ENCODE peak calls at places on chromosome 19, in nine cellular contexts. D is lower lobe of right lung, P is left ventricle myocardium inferior, Q is pancreas, I is Peyer's patch, H is heart left ventricle, K is DND-41, R is uterus, S is thoracic aorta. N is an unnamed sample. For H3K4me1, the result is how much of the 10 kb centered on the place peaks cover.

GRCh38 chr19:16180611-16181010 is 4.6 kb upstream of the FAM32A start:
- DNase-seq in D (no peak), P (no peak), Q (no peak), I (no peak), H (no peak), K (no peak), R (no peak), S (no peak), N (no peak)

GRCh38 chr19:33171916-33172359 is 22.2 kb upstream of the LRP3 start:
- DNase-seq in D (no peak), P (no peak), Q (no peak), I (no peak), H (no peak), K (no peak), R (no peak), S (no peak), N (no peak)

GRCh38 chr19:47253467-47253881 is 2.9 kb upstream of the CCDC9 start:
- DNase-seq in D (no peak), P (no peak), Q (no peak), I (no peak), H (no peak), K (no peak), R (no peak), S (no peak), N (no peak)

GRCh38 chr19:34598217-34599155 is 78.5 kb downstream of the SCGB2B2 start:
- DNase-seq in D (no peak), P (peak), Q (peak), I (no peak), H (no peak), K (no peak), R (no peak), S (no peak), N (no peak)

GRCh38 chr19:8511573-8512101 is 2.3 kb downstream of the ZNF414 start:
- DNase-seq in D (no peak), P (no peak), Q (no peak), I (no peak), H (no peak), K (no peak), R (no peak), S (no peak), N (no peak)

GRCh38 chr19:33519416-33519815 is 2.2 kb downstream of the PEPD start:
- DNase-seq in D (no peak), P (no peak), Q (no peak), I (no peak), H (no peak), K (no peak), R (no peak), S (no peak), N (no peak)

GRCh38 chr19:35470128-35470527 is 20.1 kb downstream of the KRTDAP start:
- DNase-seq in D (no peak), P (no peak), Q (no peak), I (no peak), H (no peak), K (no peak), R (no peak), S (no peak), N (no peak)

GRCh38 chr19:57245959-57246358 is 5.5 kb downstream of the ZNF805 start:
- DNase-seq in D (no peak), P (no peak), Q (no peak), I (no peak), H (no peak), K (no peak), R (no peak), S (no peak), N (no peak)

GRCh38 chr19:27955484-27955883 is 1257.5 kb downstream of the UQCRFS1 start:
- DNase-seq in D (no peak), P (no peak), Q (no peak), I (no peak), H (no peak), K (no peak), R (no peak), S (no peak), N (no peak)

GRCh38 chr19:31054430-31054829 is 294.8 kb downstream of the TSHZ3 start:
- DNase-seq in D (no peak), P (peak), Q (no peak), I (no peak), H (peak), K (peak), R (no peak), S (no peak), N (peak)
- TF ChIP-seq CTCF in D (peak), P (peak), Q (no peak), I (no peak), H (peak), K (peak), R (no peak), S (no peak), N (no peak)

GRCh38 chr19:45576682-45577081 is 7.9 kb downstream of the OPA3 start:
- DNase-seq in D (no peak), P (no peak), Q (no peak), I (no peak), H (no peak), K (no peak), R (no peak), S (no peak), N (no peak)
- H3K4me3 ChIP-seq in D (no peak), P (no peak), Q (no peak), I (no peak), H (no peak), K (no peak), R (no peak), S (no peak), N (no peak)

GRCh38 chr19:44752816-44753618 is 4.5 kb downstream of the BCL3 start:
- DNase-seq in D (peak), P (peak), Q (peak), I (peak), H (peak), K (peak), R (peak), S (peak), N (peak)

GRCh38 chr19:44752123-44752815 is 3.8 kb downstream of the BCL3 start:
- DNase-seq in D (no peak), P (no peak), Q (no peak), I (no peak), H (no peak), K (no peak), R (no peak), S (no peak), N (no peak)

GRCh38 chr19:44754743-44755066 is 6.2 kb downstream of the BCL3 start:
- DNase-seq in D (no peak), P (no peak), Q (no peak), I (no peak), H (no peak), K (no peak), R (no peak), S (no peak), N (no peak)

GRCh38 chr19:44753932-44754742 is 5.6 kb downstream of the BCL3 start:
- DNase-seq in D (peak), P (peak), Q (peak), I (peak), H (peak), K (peak), R (peak), S (peak), N (peak)

DNA sequence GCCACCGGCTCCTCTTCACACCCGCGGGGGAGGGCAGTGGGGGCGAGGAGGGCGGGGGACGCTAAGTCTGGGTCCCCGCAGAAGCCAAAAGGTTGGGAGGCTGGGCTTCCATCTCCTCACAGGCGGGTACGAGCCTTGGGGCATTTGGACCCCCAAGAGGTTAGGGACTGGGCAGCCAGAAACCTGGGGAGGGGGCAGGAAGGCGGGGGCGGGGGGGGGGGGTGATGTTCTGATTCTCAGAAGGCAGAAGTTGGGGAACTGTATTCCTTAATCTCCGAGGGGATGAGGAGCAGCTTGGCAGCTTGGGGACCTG is 5.1 kb downstream of the BCL3 start:
- DNase-seq in D (no peak), P (no peak), Q (no peak), I (no peak), H (no peak), K (no peak), R (no peak), S (no peak), N (no peak)
- H3K4me1 ChIP-seq in D (half or more), P (half or more), Q (under half), I (under half), H (under half), K (under half), R (under half), S (half or more), N (half or more)

GRCh38 chr19:40348125-40348913 is at the start of the genes C19orf47 and PLD3:
- DNase-seq in D (peak), P (peak), Q (peak), I (peak), H (peak), K (peak), R (peak), S (peak), N (peak)
- TF ChIP-seq CTCF in D (no peak), P (no peak), Q (no peak), I (no peak), H (no peak), K (no peak), R (no peak), S (no peak), N (no peak)

DNA sequence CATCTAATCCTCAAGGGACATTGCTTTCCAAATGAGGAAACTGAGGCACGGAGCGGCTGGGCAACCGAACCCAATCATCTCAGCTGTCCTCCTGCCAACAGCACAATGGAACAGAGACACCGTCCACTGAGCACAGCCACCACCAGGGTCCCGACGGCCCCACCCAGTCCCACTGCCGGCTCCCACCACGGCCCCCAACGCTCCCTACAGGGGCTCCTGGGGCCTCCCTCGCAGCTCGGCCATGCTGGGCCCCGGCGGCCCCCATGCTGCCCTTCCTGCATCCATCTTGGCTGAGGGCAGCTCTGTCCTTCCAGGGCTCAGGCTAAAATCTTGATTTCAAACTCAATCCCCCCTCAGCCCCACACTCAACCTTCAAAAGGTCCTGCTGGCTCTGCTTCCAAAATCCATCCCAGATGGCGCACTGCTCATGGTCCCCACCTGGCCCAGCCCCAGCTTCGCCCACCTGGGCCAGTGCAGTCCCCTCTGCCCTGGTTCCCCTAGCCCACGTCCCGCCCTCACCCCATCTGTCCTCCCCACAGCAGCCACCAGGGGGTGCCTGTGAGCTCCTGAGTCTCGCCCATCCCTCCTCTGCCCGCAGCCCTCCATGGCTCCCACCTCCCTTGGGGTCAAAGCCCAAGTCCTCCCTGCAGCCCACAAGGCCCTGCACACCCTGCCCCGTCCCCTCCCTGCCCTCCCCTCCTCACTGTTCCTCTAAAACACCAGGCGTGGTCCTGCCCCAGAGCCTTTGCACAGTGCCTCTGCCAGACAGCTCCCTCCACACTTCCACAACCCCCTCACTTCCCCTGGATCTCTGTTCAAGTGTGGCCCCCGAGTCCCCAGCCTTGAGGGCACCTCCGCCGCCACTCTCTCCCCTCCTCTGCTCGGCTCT is 7.9 kb downstream of the PIP5K1C start:
- DNase-seq in D (no peak), P (no peak), Q (no peak), I (peak), H (no peak), K (peak), R (no peak), S (no peak), N (peak)
- H3K4me3 ChIP-seq in D (no peak), P (no peak), Q (no peak), I (no peak), H (no peak), K (no peak), R (no peak), S (peak), N (no peak)

DNA sequence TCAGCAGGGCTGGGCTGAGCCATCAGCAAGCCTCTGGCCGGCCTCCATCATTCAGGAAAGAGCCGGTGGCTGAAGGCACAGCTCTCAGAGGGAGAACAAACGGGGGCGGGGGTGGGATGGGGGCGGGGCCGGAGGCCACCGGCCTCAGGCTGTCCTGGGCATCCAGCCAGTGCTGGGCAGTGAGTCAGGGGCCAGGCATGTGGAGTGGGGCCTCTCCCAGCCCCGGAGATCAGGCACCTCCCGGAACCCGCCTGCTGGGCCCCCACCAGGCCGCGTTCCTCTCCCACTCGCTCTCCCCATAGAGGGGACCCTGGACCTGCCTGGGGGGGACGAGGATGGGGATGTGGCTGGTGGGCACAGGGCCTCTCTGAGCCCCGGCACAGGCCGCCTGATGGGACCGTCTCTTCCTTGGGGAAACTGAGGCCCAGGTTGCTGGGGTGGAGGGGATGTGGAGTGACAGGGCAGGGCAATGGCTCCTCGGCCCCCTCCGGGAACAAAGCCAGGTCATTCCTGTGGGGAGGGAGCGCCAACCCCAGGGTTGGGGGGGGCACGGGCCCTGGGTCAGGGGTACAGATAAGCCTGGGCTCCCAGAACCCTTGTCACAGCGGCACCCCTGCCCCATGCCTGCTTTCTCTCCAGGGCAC is 12.9 kb downstream of the SPC24 start:
- DNase-seq in D (peak), P (peak), Q (peak), I (peak), H (peak), K (no peak), R (peak), S (peak), N (peak)
- H3K4me1 ChIP-seq in D (half or more), P (half or more), Q (under half), I (under half), H (under half), K (under half), R (under half), S (half or more), N (under half)

GRCh38 chr19:1177322-1178114 is 3.5 kb upstream of the SBNO2 start:
- DNase-seq in D (no peak), P (no peak), Q (no peak), I (no peak), H (no peak), K (no peak), R (peak), S (no peak), N (peak)
- TF ChIP-seq CTCF in D (no peak), P (no peak), Q (no peak), I (no peak), H (no peak), K (no peak), R (no peak), S (no peak), N (no peak)

DNA sequence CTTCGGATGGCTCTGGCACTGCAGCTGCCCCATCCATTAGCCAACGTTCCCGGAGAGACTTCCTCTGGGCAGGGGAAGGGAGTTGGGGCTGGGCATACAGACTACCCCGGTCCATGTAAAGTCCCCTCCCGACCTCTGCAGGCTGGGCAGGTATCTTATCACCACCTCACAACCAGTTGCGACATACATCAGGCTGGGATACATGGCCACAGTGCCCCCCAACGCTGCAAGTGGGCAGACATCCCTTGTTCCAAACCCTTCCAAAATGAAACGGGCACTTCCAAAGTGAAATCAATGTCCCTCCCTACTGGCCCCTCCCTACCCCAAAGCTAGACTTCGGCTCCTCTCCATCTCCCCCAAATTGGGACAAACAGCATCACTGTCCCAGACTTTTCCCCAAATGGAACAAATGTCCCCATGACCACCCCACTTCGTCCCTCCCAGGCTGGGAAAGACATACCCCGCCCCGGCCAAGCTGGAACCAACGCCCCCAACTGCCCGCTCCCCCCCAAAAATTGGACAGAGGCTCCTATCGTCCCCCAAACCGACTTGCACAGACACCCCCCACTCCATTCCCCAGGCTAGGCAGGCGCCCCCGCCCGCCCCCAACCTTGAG is 5.0 kb downstream of the PALM3 start:
- DNase-seq in D (no peak), P (no peak), Q (no peak), I (no peak), H (no peak), K (no peak), R (no peak), S (no peak), N (no peak)
- H3K4me3 ChIP-seq in D (peak), P (peak), Q (peak), I (no peak), H (no peak), K (no peak), R (peak), S (peak), N (no peak)

GRCh38 chr19:37906868-37907734 is at the start of gene SIPA1L3:
- DNase-seq in D (peak), P (peak), Q (peak), I (peak), H (peak), K (peak), R (peak), S (peak), N (peak)
- H3K4me1 ChIP-seq in D (under half), P (under half), Q (under half), I (under half), H (under half), K (under half), R (under half), S (under half), N (under half)

DNA sequence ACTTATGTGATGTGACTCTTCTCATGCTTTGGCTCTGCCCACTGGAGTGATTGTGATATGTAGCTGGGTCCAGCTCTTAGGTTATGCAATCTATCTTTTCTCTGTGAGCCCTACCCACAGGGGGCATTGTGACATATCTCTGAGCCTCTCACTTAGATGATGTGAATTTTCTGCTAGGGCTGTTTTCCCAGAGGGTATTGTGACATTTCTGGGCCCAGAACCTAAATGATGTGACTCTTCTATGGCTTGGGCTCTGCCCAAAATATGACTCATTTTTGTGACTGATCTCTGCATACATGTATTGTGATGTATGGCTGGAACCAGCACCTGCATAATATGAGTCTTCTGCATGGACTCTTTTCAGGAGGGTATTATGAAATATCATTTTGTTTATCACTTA is 12.3 kb upstream of the ZNF254 start:
- DNase-seq in D (no peak), P (no peak), Q (no peak), I (no peak), H (no peak), K (no peak), R (no peak), S (no peak), N (no peak)
- TF ChIP-seq CTCF in D (no peak), P (no peak), Q (no peak), I (no peak), H (no peak), K (no peak), R (no peak), S (no peak), N (no peak)

N was measured in left lung.